ENCODE peak calls at places on chromosomes 11 and 22, in seven cellular contexts. One of them, this sample, is unnamed. For H3K4me1, the result is how much of the 10 kb centered on the place peaks cover.

GRCh38 chr22:42608481-42609361 is 6.0 kb downstream of the POLDIP3 start:
- DNase-seq in tibial artery: no peak
- DNase-seq in body of pancreas: no peak
- DNase-seq in adrenal gland: no peak
- DNase-seq in PC-3: peak
- DNase-seq in H1: no peak
- DNase-seq in gastrocnemius medialis: no peak
- DNase-seq in this sample: no peak

GRCh38 chr11:1263036-1263435 is 40.2 kb downstream of the MUC5B start:
- DNase-seq in PC-3: no peak
- DNase-seq in body of pancreas: no peak
- DNase-seq in H1: no peak
- DNase-seq in adrenal gland: no peak
- DNase-seq in gastrocnemius medialis: no peak
- DNase-seq in tibial artery: no peak
- DNase-seq in this sample: no peak

GRCh38 chr11:28657378-28658030 is 549.3 kb downstream of the METTL15 start:
- DNase-seq in PC-3: peak
- DNase-seq in tibial artery: no peak
- DNase-seq in H1: no peak
- DNase-seq in body of pancreas: no peak
- DNase-seq in gastrocnemius medialis: no peak
- DNase-seq in adrenal gland: no peak
- DNase-seq in this sample: no peak

GRCh38 chr11:76179147-76179546 is 27.2 kb downstream of the WNT11 start:
- DNase-seq in gastrocnemius medialis: no peak
- DNase-seq in body of pancreas: no peak
- DNase-seq in adrenal gland: no peak
- DNase-seq in H1: no peak
- DNase-seq in PC-3: no peak
- DNase-seq in tibial artery: no peak
- DNase-seq in this sample: no peak

GRCh38 chr11:96393753-96394348 is 4.0 kb downstream of the JRKL start:
- DNase-seq in H1: no peak
- DNase-seq in gastrocnemius medialis: no peak
- DNase-seq in body of pancreas: no peak
- DNase-seq in tibial artery: no peak
- DNase-seq in adrenal gland: no peak
- DNase-seq in PC-3: peak
- DNase-seq in this sample: no peak

GRCh38 chr11:60206616-60207015 is 23.7 kb upstream of the MS4A6A start:
- DNase-seq in gastrocnemius medialis: no peak
- DNase-seq in H1: no peak
- DNase-seq in adrenal gland: no peak
- DNase-seq in body of pancreas: no peak
- DNase-seq in tibial artery: no peak
- DNase-seq in PC-3: no peak
- DNase-seq in this sample: no peak

GRCh38 chr22:20741634-20742581 is 32.0 kb upstream of the SERPIND1 start:
- DNase-seq in H1: peak
- DNase-seq in tibial artery: no peak
- DNase-seq in PC-3: peak
- DNase-seq in body of pancreas: peak
- DNase-seq in adrenal gland: peak
- DNase-seq in gastrocnemius medialis: no peak
- DNase-seq in this sample: peak

GRCh38 chr22:40753114-40753513 is 66.0 kb downstream of the SLC25A17 start:
- DNase-seq in tibial artery: no peak
- DNase-seq in adrenal gland: no peak
- DNase-seq in body of pancreas: no peak
- DNase-seq in gastrocnemius medialis: no peak
- DNase-seq in PC-3: no peak
- DNase-seq in H1: no peak
- DNase-seq in this sample: no peak

GRCh38 chr22:42179616-42180015 is 49.0 kb upstream of the CYP2D6 start:
- DNase-seq in body of pancreas: no peak
- DNase-seq in gastrocnemius medialis: no peak
- DNase-seq in adrenal gland: no peak
- DNase-seq in H1: no peak
- DNase-seq in tibial artery: no peak
- DNase-seq in PC-3: peak
- DNase-seq in this sample: no peak

GRCh38 chr11:35598254-35599125 is 19.8 kb upstream of the FJX1 start:
- DNase-seq in gastrocnemius medialis: no peak
- DNase-seq in body of pancreas: peak
- DNase-seq in H1: no peak
- DNase-seq in PC-3: peak
- DNase-seq in tibial artery: no peak
- DNase-seq in adrenal gland: no peak
- DNase-seq in this sample: no peak

GRCh38 chr11:30568933-30569332 is 17.2 kb downstream of the MPPED2 start:
- DNase-seq in gastrocnemius medialis: no peak
- DNase-seq in PC-3: no peak
- DNase-seq in body of pancreas: no peak
- DNase-seq in adrenal gland: no peak
- DNase-seq in H1: no peak
- DNase-seq in tibial artery: no peak
- DNase-seq in this sample: no peak

GRCh38 chr11:106288057-106288456 is 210.6 kb downstream of the AASDHPPT start:
- DNase-seq in gastrocnemius medialis: no peak
- DNase-seq in H1: no peak
- DNase-seq in body of pancreas: no peak
- DNase-seq in PC-3: peak
- DNase-seq in tibial artery: no peak
- DNase-seq in adrenal gland: no peak
- DNase-seq in this sample: no peak

GRCh38 chr11:65559951-65560537 is 1.9 kb upstream of the LTBP3 start:
- DNase-seq in H1: no peak
- DNase-seq in tibial artery: peak
- DNase-seq in adrenal gland: peak
- DNase-seq in PC-3: peak
- DNase-seq in body of pancreas: peak
- DNase-seq in gastrocnemius medialis: no peak
- DNase-seq in this sample: no peak
- H3K4me1 ChIP-seq in H1: under half
- H3K4me1 ChIP-seq in tibial artery: under half
- H3K4me1 ChIP-seq in adrenal gland: half or more
- H3K4me1 ChIP-seq in PC-3: half or more
- H3K4me1 ChIP-seq in body of pancreas: under half
- H3K4me1 ChIP-seq in gastrocnemius medialis: half or more
- H3K4me1 ChIP-seq in this sample: under half

DNA sequence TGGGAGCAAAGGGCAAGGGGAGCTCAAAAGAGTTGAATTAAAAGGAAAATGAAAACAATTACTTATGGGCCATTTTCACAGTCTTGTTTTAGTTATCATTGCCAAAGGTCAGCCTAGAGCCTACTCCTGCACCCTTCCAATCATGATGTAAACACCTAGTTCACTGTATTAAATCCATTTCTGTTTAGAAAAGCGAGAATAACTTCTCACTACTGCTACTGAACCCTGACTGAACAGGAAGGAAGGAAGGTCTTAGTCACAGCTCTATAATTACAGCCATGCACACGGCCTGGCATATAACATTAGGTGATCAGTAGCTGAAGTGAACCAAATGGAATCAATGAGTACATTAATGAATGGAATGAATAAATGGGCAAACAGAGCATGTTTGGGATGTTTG is 111.2 kb downstream of the PLEKHA7 start:
- DNase-seq in H1: no peak
- DNase-seq in body of pancreas: no peak
- DNase-seq in adrenal gland: no peak
- DNase-seq in PC-3: no peak
- DNase-seq in gastrocnemius medialis: no peak
- DNase-seq in tibial artery: no peak
- DNase-seq in this sample: no peak
- H3K27ac ChIP-seq in H1: no peak
- H3K27ac ChIP-seq in body of pancreas: no peak
- H3K27ac ChIP-seq in adrenal gland: no peak
- H3K27ac ChIP-seq in PC-3: peak
- H3K27ac ChIP-seq in gastrocnemius medialis: no peak
- H3K27ac ChIP-seq in tibial artery: no peak
- H3K27ac ChIP-seq in this sample: no peak

DNA sequence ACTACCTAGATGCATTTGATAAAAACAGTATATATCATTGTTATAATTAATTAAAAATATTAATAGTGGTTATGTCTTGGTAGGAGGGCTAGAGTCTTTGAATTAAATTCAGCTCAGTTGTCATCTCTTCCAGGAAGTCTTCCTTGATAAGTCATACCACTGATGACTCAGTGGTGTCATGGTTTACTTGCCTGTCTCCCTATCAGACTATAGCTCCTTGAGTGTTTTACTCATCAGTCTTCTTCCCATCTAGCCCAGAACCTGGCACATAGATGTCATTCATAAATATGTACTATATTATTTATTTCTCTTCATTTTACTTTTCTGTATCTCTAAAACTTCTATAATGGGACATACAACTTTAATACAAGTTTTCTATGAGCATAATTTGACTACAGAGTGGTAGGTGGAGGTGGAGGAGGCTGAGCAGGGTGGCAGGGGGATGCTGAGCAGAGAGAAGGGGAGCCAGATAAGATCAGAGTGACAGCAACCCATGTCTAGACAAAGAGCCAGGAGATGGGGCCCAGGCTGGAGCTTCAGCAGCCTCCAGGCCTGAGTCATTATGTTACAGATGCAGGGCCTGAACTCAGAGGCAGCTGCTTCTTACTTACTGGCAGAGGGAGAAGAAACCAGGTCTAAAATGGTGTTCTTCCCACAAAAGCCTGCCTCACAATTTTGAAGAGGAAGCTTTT is 82.3 kb upstream of the PHOX2A start:
- DNase-seq in gastrocnemius medialis: no peak
- DNase-seq in tibial artery: no peak
- DNase-seq in PC-3: peak
- DNase-seq in body of pancreas: no peak
- DNase-seq in adrenal gland: no peak
- DNase-seq in H1: no peak
- DNase-seq in this sample: no peak
- H3K4me1 ChIP-seq in gastrocnemius medialis: under half
- H3K4me1 ChIP-seq in tibial artery: under half
- H3K4me1 ChIP-seq in PC-3: under half
- H3K4me1 ChIP-seq in body of pancreas: under half
- H3K4me1 ChIP-seq in adrenal gland: under half
- H3K4me1 ChIP-seq in H1: under half
- H3K4me1 ChIP-seq in this sample: under half

DNA sequence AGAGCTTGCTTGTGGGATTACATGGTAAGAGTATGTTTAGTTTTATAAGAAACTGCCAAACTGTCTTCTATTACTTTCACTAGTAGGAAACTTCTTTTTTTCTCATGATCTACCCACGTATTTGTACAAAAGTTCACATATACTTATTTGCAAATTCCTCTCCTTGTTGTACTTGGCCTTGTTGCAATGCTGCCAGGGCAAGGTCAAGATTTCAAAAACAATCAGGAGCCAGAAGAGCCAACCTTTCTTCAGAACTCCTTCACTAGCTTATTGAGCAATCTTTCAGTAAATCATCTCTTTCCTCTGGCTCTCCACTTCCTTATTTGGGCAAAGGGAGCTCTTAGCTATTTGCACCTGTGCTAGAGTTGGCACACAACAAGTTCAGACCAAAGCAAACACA is 9.7 kb downstream of the SRSF8 start:
- DNase-seq in tibial artery: peak
- DNase-seq in body of pancreas: peak
- DNase-seq in adrenal gland: peak
- DNase-seq in gastrocnemius medialis: no peak
- DNase-seq in H1: no peak
- DNase-seq in PC-3: peak
- DNase-seq in this sample: no peak
- H3K27ac ChIP-seq in tibial artery: peak
- H3K27ac ChIP-seq in body of pancreas: peak
- H3K27ac ChIP-seq in adrenal gland: no peak
- H3K27ac ChIP-seq in gastrocnemius medialis: no peak
- H3K27ac ChIP-seq in H1: no peak
- H3K27ac ChIP-seq in PC-3: no peak
- H3K27ac ChIP-seq in this sample: no peak

DNA sequence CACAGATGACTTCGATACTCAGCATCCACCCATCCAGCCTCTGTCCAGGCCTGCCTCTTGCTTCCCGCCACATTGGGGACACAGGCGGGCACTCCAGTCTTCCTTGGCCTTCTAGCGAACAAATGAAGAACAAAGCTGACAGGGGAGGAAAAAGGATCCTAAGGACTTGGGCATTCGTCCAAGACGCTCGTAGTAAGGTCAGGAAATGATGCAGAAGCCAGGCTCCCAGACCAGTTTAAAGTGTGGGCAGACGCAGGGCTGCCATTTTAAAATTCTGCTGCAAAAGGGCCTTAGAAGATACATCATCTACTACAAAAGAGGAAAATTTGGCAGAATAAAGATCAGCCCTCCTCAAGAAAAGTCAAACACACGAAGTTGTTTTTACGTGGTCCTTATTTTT is 5.9 kb downstream of the DNAL4 start:
- DNase-seq in tibial artery: no peak
- DNase-seq in gastrocnemius medialis: no peak
- DNase-seq in PC-3: no peak
- DNase-seq in adrenal gland: peak
- DNase-seq in body of pancreas: peak
- DNase-seq in H1: no peak
- DNase-seq in this sample: no peak
- H3K4me1 ChIP-seq in tibial artery: under half
- H3K4me1 ChIP-seq in gastrocnemius medialis: under half
- H3K4me1 ChIP-seq in PC-3: under half
- H3K4me1 ChIP-seq in adrenal gland: half or more
- H3K4me1 ChIP-seq in body of pancreas: under half
- H3K4me1 ChIP-seq in H1: under half
- H3K4me1 ChIP-seq in this sample: under half

DNA sequence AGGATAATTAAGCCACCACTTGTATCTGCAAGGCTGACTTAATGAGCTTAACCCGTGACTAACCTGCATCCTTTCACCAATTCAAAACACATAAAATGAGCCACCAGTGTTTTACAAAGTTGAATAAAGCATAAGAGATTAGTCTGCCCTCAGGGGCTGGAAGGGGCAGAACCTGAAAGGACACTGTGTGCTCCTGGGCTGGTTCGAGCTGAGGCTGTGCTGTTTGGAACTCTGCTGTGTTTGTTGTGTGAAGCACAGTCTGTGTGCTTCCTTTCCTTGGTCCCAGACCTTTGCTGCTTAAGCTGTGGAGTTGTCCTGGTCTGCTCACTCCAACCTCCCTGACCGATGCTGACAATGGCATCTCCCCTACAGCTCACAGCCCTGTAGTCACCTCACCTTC is 27.7 kb downstream of the FBXO7 start:
- DNase-seq in PC-3: no peak
- DNase-seq in body of pancreas: no peak
- DNase-seq in gastrocnemius medialis: no peak
- DNase-seq in adrenal gland: no peak
- DNase-seq in H1: no peak
- DNase-seq in tibial artery: no peak
- DNase-seq in this sample: no peak
- H3K27ac ChIP-seq in PC-3: no peak
- H3K27ac ChIP-seq in body of pancreas: no peak
- H3K27ac ChIP-seq in gastrocnemius medialis: no peak
- H3K27ac ChIP-seq in adrenal gland: no peak
- H3K27ac ChIP-seq in H1: no peak
- H3K27ac ChIP-seq in tibial artery: no peak
- H3K27ac ChIP-seq in this sample: no peak

GRCh38 chr22:46635756-46636155 is 15.6 kb downstream of the GRAMD4 start:
- DNase-seq in body of pancreas: no peak
- DNase-seq in tibial artery: no peak
- DNase-seq in gastrocnemius medialis: no peak
- DNase-seq in H1: no peak
- DNase-seq in PC-3: no peak
- DNase-seq in adrenal gland: no peak
- DNase-seq in this sample: no peak
- H3K4me1 ChIP-seq in body of pancreas: under half
- H3K4me1 ChIP-seq in tibial artery: under half
- H3K4me1 ChIP-seq in gastrocnemius medialis: half or more
- H3K4me1 ChIP-seq in H1: under half
- H3K4me1 ChIP-seq in PC-3: under half
- H3K4me1 ChIP-seq in adrenal gland: under half
- H3K4me1 ChIP-seq in this sample: under half

This sample was measured in iPS DF 6.9.